ENCODE peak calls at places on chromosomes 2 and 18, in five cellular contexts. One of them, this sample, is unnamed.

GRCh38 chr2:19746137-19746585 is 155.6 kb downstream of the TTC32 start:
- DNase-seq in body of pancreas: no peak
- DNase-seq in K562: no peak
- DNase-seq in ovary: no peak
- DNase-seq in heart left ventricle: no peak
- DNase-seq in this sample: no peak

GRCh38 chr2:233435436-233436190 is 81.3 kb downstream of the DGKD start:
- DNase-seq in body of pancreas: no peak
- DNase-seq in K562: no peak
- DNase-seq in ovary: no peak
- DNase-seq in heart left ventricle: no peak
- DNase-seq in this sample: peak; percentile 45

GRCh38 chr2:94992360-94992759 is 33.1 kb upstream of the MAL start:
- DNase-seq in body of pancreas: no peak
- DNase-seq in K562: no peak
- DNase-seq in ovary: no peak
- DNase-seq in heart left ventricle: no peak
- DNase-seq in this sample: no peak

GRCh38 chr2:181444654-181445053 is 12.5 kb upstream of the ITGA4 start:
- DNase-seq in body of pancreas: no peak
- DNase-seq in K562: no peak
- DNase-seq in ovary: no peak
- DNase-seq in heart left ventricle: no peak
- DNase-seq in this sample: no peak

GRCh38 chr2:135561925-135562324 is 30.6 kb downstream of the R3HDM1 start:
- DNase-seq in body of pancreas: no peak
- DNase-seq in K562: no peak
- DNase-seq in ovary: no peak
- DNase-seq in heart left ventricle: no peak
- DNase-seq in this sample: no peak

GRCh38 chr2:33177627-33178026 is 230.9 kb downstream of the LTBP1 start:
- DNase-seq in body of pancreas: no peak
- DNase-seq in K562: no peak
- DNase-seq in ovary: no peak
- DNase-seq in heart left ventricle: no peak
- DNase-seq in this sample: no peak

GRCh38 chr2:196341318-196341841 is 170.0 kb upstream of the STK17B start:
- DNase-seq in body of pancreas: no peak
- DNase-seq in K562: no peak
- DNase-seq in ovary: no peak
- DNase-seq in heart left ventricle: no peak
- DNase-seq in this sample: no peak

GRCh38 chr18:31100598-31101147 is 1.5 kb downstream of the DSC2 start:
- DNase-seq in body of pancreas: peak; percentile 54
- DNase-seq in K562: peak; percentile 68
- DNase-seq in ovary: no peak
- DNase-seq in heart left ventricle: peak; percentile 51
- DNase-seq in this sample: peak; percentile 62

GRCh38 chr2:138090330-138090729 is 126.1 kb downstream of the HNMT start:
- DNase-seq in body of pancreas: peak; percentile 23
- DNase-seq in K562: peak; percentile 69
- DNase-seq in ovary: no peak
- DNase-seq in heart left ventricle: no peak
- DNase-seq in this sample: no peak

GRCh38 chr18:10314111-10314510 is 140.3 kb upstream of the APCDD1 start:
- DNase-seq in body of pancreas: no peak
- DNase-seq in K562: no peak
- DNase-seq in ovary: no peak
- DNase-seq in heart left ventricle: no peak
- DNase-seq in this sample: no peak

GRCh38 chr2:97758131-97758705 is 44.8 kb downstream of the ZAP70 start:
- DNase-seq in body of pancreas: no peak
- DNase-seq in K562: no peak
- DNase-seq in ovary: no peak
- DNase-seq in heart left ventricle: no peak
- DNase-seq in this sample: no peak

GRCh38 chr18:76708727-76709353 is 113.5 kb upstream of the ZNF236 start:
- DNase-seq in body of pancreas: no peak
- DNase-seq in K562: no peak
- DNase-seq in ovary: no peak
- DNase-seq in heart left ventricle: no peak
- DNase-seq in this sample: no peak

GRCh38 chr2:163633296-163633695 is 102.5 kb downstream of the FIGN start:
- DNase-seq in body of pancreas: no peak
- DNase-seq in K562: no peak
- DNase-seq in ovary: no peak
- DNase-seq in heart left ventricle: no peak
- DNase-seq in this sample: no peak

GRCh38 chr2:119474371-119475224 is 42.9 kb downstream of the TMEM37 start:
- DNase-seq in body of pancreas: no peak
- DNase-seq in K562: no peak
- DNase-seq in ovary: no peak
- DNase-seq in heart left ventricle: peak; percentile 31
- DNase-seq in this sample: peak; percentile 32

DNA sequence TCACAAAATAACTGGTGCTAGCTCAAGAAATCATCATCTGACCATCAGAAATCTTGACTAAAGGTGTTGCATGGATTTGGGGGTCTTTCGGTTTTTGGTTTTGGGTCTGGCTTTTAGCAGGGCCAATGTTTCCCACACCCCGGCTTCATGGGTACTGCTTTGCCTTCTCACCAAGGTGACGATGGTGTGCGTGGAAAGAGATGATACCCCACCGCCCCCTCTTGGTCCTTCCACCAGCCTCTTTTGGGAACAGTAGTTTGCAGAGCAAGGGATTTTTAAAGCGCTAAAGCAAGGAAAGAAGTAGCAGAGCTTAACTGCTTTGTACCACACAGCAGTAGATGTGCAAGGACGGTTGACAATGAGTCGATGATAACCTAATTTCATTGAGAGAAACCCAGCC is 42.3 kb downstream of the BOLA3 start:
- DNase-seq in body of pancreas: no peak
- DNase-seq in K562: no peak
- DNase-seq in ovary: no peak
- DNase-seq in heart left ventricle: no peak
- DNase-seq in this sample: no peak
- TF ChIP-seq POLR2A in body of pancreas: no peak
- TF ChIP-seq POLR2A in K562: no peak
- TF ChIP-seq POLR2A in ovary: no peak
- TF ChIP-seq POLR2A in heart left ventricle: no peak
- TF ChIP-seq POLR2A in this sample: no peak

DNA sequence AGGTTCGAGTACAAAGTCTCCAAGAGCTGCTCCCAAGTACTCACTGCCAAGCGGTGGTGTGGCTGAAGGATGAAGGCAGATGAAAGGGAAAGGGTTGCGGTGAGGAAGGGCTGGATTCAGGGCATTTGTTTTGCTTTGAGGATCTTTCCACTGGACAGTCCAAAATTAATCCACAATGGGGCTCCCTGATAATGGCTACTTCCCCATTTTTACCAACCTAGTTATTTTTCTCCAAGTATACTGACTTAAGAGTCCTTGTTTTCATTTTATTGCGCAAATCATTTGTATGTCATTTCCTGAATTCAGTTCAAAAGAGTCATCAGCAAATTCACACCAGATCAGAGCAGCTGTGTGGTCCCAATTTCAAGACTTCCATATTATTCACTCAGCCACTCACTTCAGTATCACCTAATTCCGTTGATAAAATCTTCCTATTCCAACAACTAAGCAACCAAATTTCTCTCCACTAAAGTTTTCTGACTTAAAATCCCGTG is 497 bp upstream of the SESTD1 start:
- DNase-seq in body of pancreas: no peak
- DNase-seq in K562: no peak
- DNase-seq in ovary: no peak
- DNase-seq in heart left ventricle: no peak
- DNase-seq in this sample: no peak
- H3K4me1 ChIP-seq in body of pancreas: peaks cover 22% of the 10 kb centered on the region
- H3K4me1 ChIP-seq in K562: peaks cover 15% of the 10 kb centered on the region
- H3K4me1 ChIP-seq in ovary: no peaks in the 10 kb centered on the region
- H3K4me1 ChIP-seq in heart left ventricle: peaks cover 14% of the 10 kb centered on the region
- H3K4me1 ChIP-seq in this sample: peaks cover 24% of the 10 kb centered on the region

GRCh38 chr2:47272031-47272864 is 117.1 kb upstream of the STPG4 start:
- DNase-seq in body of pancreas: peak; percentile 65
- DNase-seq in K562: peak; percentile 83
- DNase-seq in ovary: peak; percentile 58
- DNase-seq in heart left ventricle: peak; percentile 86
- DNase-seq in this sample: peak; percentile 83
- TF ChIP-seq POLR2A in body of pancreas: no peak
- TF ChIP-seq POLR2A in K562: peak; percentile 54
- TF ChIP-seq POLR2A in ovary: no peak
- TF ChIP-seq POLR2A in heart left ventricle: no peak
- TF ChIP-seq POLR2A in this sample: no peak

DNA sequence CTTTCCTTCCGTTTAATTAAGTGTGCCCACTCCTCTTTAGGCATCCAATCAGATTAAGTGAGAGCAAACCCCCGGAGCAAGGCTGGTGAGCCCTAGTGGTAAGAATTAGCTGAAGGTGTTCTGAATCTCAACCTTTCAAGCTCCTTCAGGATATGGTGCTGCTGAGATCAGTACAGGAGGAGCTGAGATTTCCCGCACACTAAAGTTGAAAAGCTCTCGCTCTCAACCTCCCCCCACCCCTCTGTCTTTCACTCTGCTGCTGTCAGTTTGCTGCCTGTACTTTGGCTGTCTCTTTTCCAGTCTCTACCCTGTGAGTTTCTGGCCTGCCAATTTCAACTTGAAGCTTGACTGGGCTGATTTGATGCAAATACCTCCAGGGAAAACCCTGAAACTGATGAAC is 15.7 kb downstream of the ZEB2 start:
- DNase-seq in body of pancreas: no peak
- DNase-seq in K562: no peak
- DNase-seq in ovary: no peak
- DNase-seq in heart left ventricle: no peak
- DNase-seq in this sample: no peak
- H3K4me1 ChIP-seq in body of pancreas: peaks cover 3% of the 10 kb centered on the region
- H3K4me1 ChIP-seq in K562: peaks cover 16% of the 10 kb centered on the region
- H3K4me1 ChIP-seq in ovary: peaks cover 23% of the 10 kb centered on the region
- H3K4me1 ChIP-seq in heart left ventricle: peaks cover 73% of the 10 kb centered on the region
- H3K4me1 ChIP-seq in this sample: peaks cover 38% of the 10 kb centered on the region

GRCh38 chr2:70767699-70768584 is at the start of gene ADD2:
- DNase-seq in body of pancreas: peak; percentile 65
- DNase-seq in K562: peak; percentile 78
- DNase-seq in ovary: no peak
- DNase-seq in heart left ventricle: peak; percentile 35
- DNase-seq in this sample: no peak
- TF ChIP-seq POLR2A in body of pancreas: peak; percentile 26
- TF ChIP-seq POLR2A in K562: peak; percentile 61
- TF ChIP-seq POLR2A in ovary: no peak
- TF ChIP-seq POLR2A in heart left ventricle: no peak
- TF ChIP-seq POLR2A in this sample: no peak

GRCh38 chr2:113891265-113891959 is 1.5 kb downstream of the ACTR3 start:
- DNase-seq in body of pancreas: no peak
- DNase-seq in K562: no peak
- DNase-seq in ovary: no peak
- DNase-seq in heart left ventricle: no peak
- DNase-seq in this sample: no peak

GRCh38 chr2:113890253-113891235 is 655 bp downstream of the ACTR3 start:
- DNase-seq in body of pancreas: peak; percentile 73
- DNase-seq in K562: peak; percentile 74
- DNase-seq in ovary: peak; percentile 35
- DNase-seq in heart left ventricle: peak; percentile 59
- DNase-seq in this sample: peak; percentile 84

GRCh38 chr2:113894156-113894743 is 4.4 kb downstream of the ACTR3 start:
- DNase-seq in body of pancreas: no peak
- DNase-seq in K562: peak; percentile 48
- DNase-seq in ovary: no peak
- DNase-seq in heart left ventricle: no peak
- DNase-seq in this sample: no peak

GRCh38 chr2:113889471-113890252 is at the start of gene ACTR3:
- DNase-seq in body of pancreas: peak; percentile 98
- DNase-seq in K562: peak; percentile 99
- DNase-seq in ovary: peak; percentile 98
- DNase-seq in heart left ventricle: peak; percentile 98
- DNase-seq in this sample: peak; percentile 98

DNA sequence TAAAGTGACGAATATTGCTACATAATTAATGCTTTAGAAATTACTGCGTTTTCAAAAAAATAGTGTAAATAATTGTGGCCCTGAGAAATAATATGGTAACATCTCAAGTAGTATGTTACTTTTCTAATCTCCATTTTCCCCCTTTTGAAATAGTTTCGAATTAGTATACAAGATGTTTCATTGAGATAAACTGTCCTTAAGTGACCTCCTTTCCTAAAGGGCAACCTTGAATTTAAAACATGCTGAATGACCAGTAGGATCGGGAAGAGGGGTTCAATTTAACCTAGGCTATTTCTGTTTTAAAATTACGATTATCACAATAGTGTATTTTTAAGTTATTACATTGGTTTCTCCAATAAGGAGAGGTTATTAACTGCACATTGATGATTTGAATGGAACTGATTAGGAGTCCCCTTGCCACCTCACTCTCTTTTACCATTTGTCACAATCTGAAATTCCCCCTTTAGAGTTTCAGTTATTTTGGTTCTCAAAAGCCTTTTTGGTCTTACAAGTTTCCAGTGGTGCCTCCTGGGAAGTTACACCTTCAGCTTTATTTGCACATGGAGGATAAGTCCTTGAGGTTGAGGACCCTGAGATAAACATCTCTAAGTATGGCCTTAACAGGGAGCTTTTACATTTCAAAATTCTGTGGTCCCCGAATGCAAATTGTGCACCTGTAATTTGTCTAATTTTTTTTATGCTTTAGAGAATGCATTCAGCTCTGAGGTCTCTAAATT is 2.3 kb downstream of the ACTR3 start:
- DNase-seq in body of pancreas: no peak
- DNase-seq in K562: peak; percentile 35
- DNase-seq in ovary: no peak
- DNase-seq in heart left ventricle: no peak
- DNase-seq in this sample: no peak
- H3K4me1 ChIP-seq in body of pancreas: peaks cover 63% of the 10 kb centered on the region
- H3K4me1 ChIP-seq in K562: peaks cover 19% of the 10 kb centered on the region
- H3K4me1 ChIP-seq in ovary: peaks cover 3% of the 10 kb centered on the region
- H3K4me1 ChIP-seq in heart left ventricle: peaks cover 76% of the 10 kb centered on the region
- H3K4me1 ChIP-seq in this sample: peaks cover 81% of the 10 kb centered on the region

GRCh38 chr18:54357660-54358494 is at the start of the genes C18orf54 and STARD6:
- DNase-seq in body of pancreas: peak; percentile 84
- DNase-seq in K562: peak; percentile 90
- DNase-seq in ovary: peak; percentile 76
- DNase-seq in heart left ventricle: peak; percentile 87
- DNase-seq in this sample: peak; percentile 89
- TF ChIP-seq POLR2A in body of pancreas: peak; percentile 25
- TF ChIP-seq POLR2A in K562: peak; percentile 85
- TF ChIP-seq POLR2A in ovary: no peak
- TF ChIP-seq POLR2A in heart left ventricle: peak; percentile 48
- TF ChIP-seq POLR2A in this sample: no peak